ENCODE peak calls at places on chromosome 14, in six cellular contexts. U, Q, Y, O, S and N are unnamed samples.

GRCh38 chr14:51849095-51849494 is 11.3 kb upstream of the GNG2 start:
- DNase-seq in U (no peak), Y (no peak), Q (no peak), O (no peak), S (no peak), N (no peak)

GRCh38 chr14:94655169-94655710 is 43.0 kb downstream of the SERPINA3 start:
- DNase-seq in U (no peak), Y (no peak), S (no peak), Q (no peak), O (no peak), N (no peak)

GRCh38 chr14:71286126-71286525 is 378.9 kb downstream of the PCNX1 start:
- DNase-seq in S (no peak), Q (no peak), U (no peak), O (no peak), Y (no peak), N (no peak)

GRCh38 chr14:22535916-22536315 is 53.1 kb downstream of the DAD1 start:
- DNase-seq in Q (no peak), S (no peak), Y (no peak), O (no peak), U (no peak), N (no peak)

GRCh38 chr14:74394549-74394948 is 31.5 kb downstream of the SYNDIG1L start:
- DNase-seq in S (no peak), O (no peak), U (no peak), Q (no peak), Y (no peak), N (no peak)

GRCh38 chr14:23816371-23816770 is 137.2 kb upstream of the DHRS4 start:
- DNase-seq in O (no peak), Y (no peak), S (no peak), U (no peak), Q (no peak), N (no peak)

GRCh38 chr14:98288825-98289224 is 983.2 kb downstream of the BCL11B start:
- DNase-seq in O (no peak), Q (no peak), S (no peak), U (no peak), Y (no peak), N (no peak)

GRCh38 chr14:53953828-53954550 is 2.6 kb downstream of the BMP4 start:
- DNase-seq in Q (no peak), Y (no peak), O (peak; percentile 46), U (peak; percentile 24), S (peak; percentile 64), N (no peak)

GRCh38 chr14:91377700-91378652 is 39.6 kb downstream of the CCDC88C start:
- DNase-seq in U (no peak), Q (no peak), O (peak; percentile 88), S (no peak), Y (no peak), N (peak; percentile 77)

GRCh38 chr14:74444866-74445265 is 18.9 kb upstream of the SYNDIG1L start:
- DNase-seq in S (no peak), Q (no peak), U (no peak), O (no peak), Y (no peak), N (no peak)

GRCh38 chr14:37594238-37594915 is 672 bp downstream of the FOXA1 start:
- DNase-seq in O (peak; percentile 53), Q (no peak), U (peak; percentile 99), Y (peak; percentile 68), S (peak; percentile 84), N (peak; percentile 12)

GRCh38 chr14:59311723-59312122 is 123.3 kb downstream of the DAAM1 start:
- DNase-seq in S (no peak), O (no peak), Y (no peak), Q (no peak), U (no peak), N (no peak)

GRCh38 chr14:75647650-75648049 is 13.0 kb downstream of the ERG28 start:
- DNase-seq in Y (no peak), U (no peak), Q (no peak), S (no peak), O (no peak), N (no peak)

GRCh38 chr14:28468191-28469151 is 298.1 kb upstream of the FOXG1 start:
- DNase-seq in S (no peak), O (no peak), Y (no peak), U (no peak), Q (no peak), N (no peak)

GRCh38 chr14:61492474-61492873 is 171.1 kb downstream of the PRKCH start:
- DNase-seq in S (no peak), Y (no peak), Q (no peak), O (no peak), U (no peak), N (no peak)

GRCh38 chr14:101875726-101876268 is 88.6 kb upstream of the DYNC1H1 start:
- DNase-seq in O (no peak), Q (no peak), U (no peak), Y (no peak), S (no peak), N (no peak)

GRCh38 chr14:92144708-92145107 is 22.9 kb downstream of the CPSF2 start:
- DNase-seq in S (no peak), Q (no peak), U (no peak), Y (no peak), O (no peak), N (no peak)

GRCh38 chr14:61581340-61581739 is 114.0 kb upstream of the HIF1A start:
- DNase-seq in O (no peak), U (peak; percentile 80), Q (no peak), S (no peak), Y (no peak), N (no peak)

GRCh38 chr14:90624228-90624627 is 192.0 kb downstream of the TTC7B start:
- DNase-seq in Q (no peak), S (no peak), O (no peak), U (peak; percentile 42), Y (no peak), N (no peak)

GRCh38 chr14:24852312-24853060 is 197.5 kb downstream of the STXBP6 start:
- DNase-seq in Y (no peak), Q (no peak), U (no peak), O (no peak), S (no peak), N (no peak)

GRCh38 chr14:100417466-100417865 is 94.3 kb downstream of the SLC25A47 start:
- DNase-seq in S (peak; percentile 78), Y (peak; percentile 73), Q (no peak), O (peak; percentile 85), U (peak; percentile 55), N (no peak)

GRCh38 chr14:100422556-100423420 is 99.6 kb downstream of the SLC25A47 start:
- DNase-seq in S (no peak), Q (no peak), O (no peak), Y (no peak), U (no peak), N (no peak)

GRCh38 chr14:100421756-100422470 is 98.8 kb downstream of the SLC25A47 start:
- DNase-seq in U (no peak), Q (no peak), Y (no peak), O (peak; percentile 53), S (no peak), N (no peak)

GRCh38 chr14:100416921-100417451 is 93.8 kb downstream of the SLC25A47 start:
- DNase-seq in Q (no peak), S (no peak), Y (no peak), O (no peak), U (no peak), N (no peak)

DNA sequence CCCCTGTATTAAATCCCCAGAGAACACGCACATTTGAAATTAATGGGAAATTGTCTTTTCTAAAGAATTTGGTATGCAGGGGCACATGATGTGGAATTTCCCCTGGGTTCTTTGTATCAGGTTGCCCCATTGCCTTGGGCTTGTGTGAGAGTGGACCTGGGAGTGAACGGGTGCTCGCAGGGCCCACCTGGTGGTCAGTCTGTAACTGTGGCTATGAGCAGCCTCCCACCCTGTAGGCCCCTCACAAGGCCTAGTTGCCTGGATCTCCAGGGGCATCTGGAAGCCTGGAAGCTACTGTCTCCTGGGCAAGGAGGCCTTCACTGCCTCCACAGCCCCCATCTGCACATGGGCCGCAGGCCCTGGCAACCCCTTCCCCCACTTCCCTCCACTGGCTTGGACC is 96.7 kb downstream of the SLC25A47 start:
- DNase-seq in Q (no peak), S (no peak), Y (peak; percentile 25), U (peak; percentile 12), O (peak; percentile 70), N (no peak)
- TF ChIP-seq GABPA in Q (no peak), S (no peak), Y (no peak), U (no peak), O (no peak), N (no peak)

DNA sequence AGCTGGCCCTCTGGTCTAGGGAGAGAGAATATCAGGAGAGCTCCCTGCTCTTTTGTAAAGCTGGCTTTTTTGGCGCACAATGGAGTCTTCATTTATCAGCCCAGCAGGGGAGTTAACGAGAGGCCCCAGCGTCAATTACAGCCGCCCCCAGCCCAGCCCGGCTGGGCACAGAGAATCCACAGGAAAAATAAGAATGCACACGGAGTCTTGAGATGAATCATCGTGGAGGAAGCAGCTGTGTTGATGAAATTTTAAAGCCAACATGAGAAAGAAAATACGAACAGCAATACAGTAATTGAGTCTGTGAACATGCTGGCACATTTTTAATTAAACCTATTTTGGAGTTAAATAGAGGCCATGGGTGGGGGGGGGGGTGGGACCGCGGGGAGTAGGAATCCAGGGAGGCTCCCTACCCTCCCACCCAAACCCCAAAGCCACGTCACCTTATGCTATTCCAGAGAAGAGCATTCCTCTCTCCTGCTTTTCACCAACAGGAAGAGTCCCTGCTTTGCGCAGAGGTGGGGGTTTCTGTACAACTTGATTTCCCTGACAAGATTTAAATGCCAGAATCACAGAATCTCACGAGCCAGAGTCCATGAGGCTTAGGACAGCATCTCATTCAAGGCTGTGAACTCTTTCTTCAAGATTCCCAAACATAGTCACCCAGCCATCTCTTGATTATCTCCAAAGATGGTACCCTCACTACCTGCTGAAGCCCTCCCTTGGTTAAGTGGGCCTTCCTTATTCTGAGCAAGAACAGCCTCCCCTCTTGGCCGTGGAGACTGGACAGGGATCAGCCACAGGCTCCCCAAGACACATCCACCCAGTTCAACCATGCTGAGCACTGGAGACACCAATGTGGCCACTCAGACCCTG is 50.2 kb downstream of the CCNK start:
- DNase-seq in U (no peak), Y (no peak), Q (no peak), S (no peak), O (no peak), N (no peak)
- TF ChIP-seq GABPA in U (no peak), Y (no peak), Q (no peak), S (no peak), O (no peak), N (no peak)

DNA sequence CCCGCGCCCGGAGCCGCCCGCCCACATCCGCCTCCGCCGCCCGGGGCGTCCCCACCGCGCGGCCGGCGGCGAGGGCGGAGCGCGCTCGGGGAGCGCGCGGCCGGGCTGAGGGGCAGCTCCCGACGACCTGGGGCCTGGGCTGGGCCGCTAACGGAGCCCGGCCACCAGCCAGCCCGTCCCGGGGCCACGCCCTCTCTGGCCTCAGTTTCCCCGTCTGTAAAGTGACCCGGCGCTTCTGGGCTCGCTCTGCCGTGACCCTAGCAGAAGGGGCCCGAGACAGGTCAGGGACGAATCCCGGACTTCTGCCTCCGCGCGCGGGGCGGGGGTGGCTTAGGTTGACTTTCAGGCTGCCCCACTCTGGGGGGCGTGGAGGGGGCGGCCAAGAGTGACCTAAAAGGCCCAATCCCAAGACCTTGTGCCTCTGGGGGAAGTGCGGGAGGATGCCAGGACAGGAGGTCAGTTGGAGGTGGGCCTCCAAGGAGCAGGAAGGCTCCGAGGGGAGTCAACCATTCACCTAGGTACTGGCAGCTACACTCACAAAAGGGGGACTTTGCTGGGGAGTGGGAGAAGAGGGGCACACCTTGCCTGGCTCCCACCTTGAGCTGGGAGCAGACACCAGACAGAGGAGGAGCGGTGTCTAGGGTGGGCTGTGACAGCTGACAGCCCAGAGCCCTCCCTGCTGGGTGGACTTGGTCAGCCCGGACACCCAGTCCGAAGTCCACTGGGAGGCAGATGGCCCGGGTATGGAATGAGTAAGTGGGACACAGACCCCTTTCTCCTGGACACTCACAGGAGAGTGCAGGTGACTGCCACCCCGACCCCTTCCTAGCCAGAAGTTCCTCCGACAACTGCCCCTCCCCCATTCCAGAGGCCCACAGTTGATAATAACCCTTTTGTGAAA is 483 bp upstream of the AKT1 start:
- DNase-seq in S (no peak), Q (no peak), U (peak; percentile 60), O (peak; percentile 94), Y (peak; percentile 82), N (no peak)
- TF ChIP-seq GABPA in S (no peak), Q (no peak), U (no peak), O (no peak), Y (no peak), N (no peak)

GRCh38 chr14:100584056-100585031 is 2.9 kb downstream of the BEGAIN start:
- DNase-seq in Y (peak; percentile 64), S (no peak), Q (no peak), U (no peak), O (no peak), N (no peak)
- TF ChIP-seq GABPA in Y (no peak), S (no peak), Q (no peak), U (no peak), O (no peak), N (no peak)